ENCODE peak calls at places on chromosomes 1 and 21, in five cellular contexts. C is GM23338, D is fibroblast of lung, X is mammary epithelial cell, A is SK-N-SH. Y is an unnamed sample.

GRCh38 chr1:15957221-15958090 is 18.4 kb downstream of the ZBTB17 start:
- DNase-seq in C (peak; percentile 86), X (no peak), D (no peak), A (peak; percentile 26), Y (no peak)

GRCh38 chr1:203322480-203323179 is 17.3 kb downstream of the BTG2 start:
- DNase-seq in D (no peak), X (no peak), A (no peak), C (no peak), Y (no peak)

GRCh38 chr1:165737196-165737595 is 31.5 kb downstream of the TMCO1 start:
- DNase-seq in X (no peak), C (no peak), D (peak; percentile 20), A (no peak), Y (no peak)

GRCh38 chr21:44911384-44912157 is 9.1 kb downstream of the ITGB2 start:
- DNase-seq in A (peak; percentile 73), C (no peak), D (no peak), X (peak; percentile 69), Y (peak; percentile 92)

GRCh38 chr1:218705391-218705790 is 360.3 kb downstream of the TGFB2 start:
- DNase-seq in C (no peak), A (no peak), X (peak; percentile 63), D (peak; percentile 59), Y (peak; percentile 83)

GRCh38 chr1:17655922-17656321 is 99.2 kb upstream of the ACTL8 start:
- DNase-seq in X (no peak), D (no peak), A (no peak), C (no peak), Y (no peak)

GRCh38 chr1:18110968-18111367 is 3.4 kb downstream of the IGSF21 start:
- DNase-seq in C (peak; percentile 56), D (no peak), A (no peak), X (no peak), Y (no peak)

GRCh38 chr1:47761974-47762373 is 235.2 kb downstream of the TRABD2B start:
- DNase-seq in D (no peak), A (no peak), C (no peak), X (no peak), Y (no peak)

GRCh38 chr1:246567258-246568235 is 1.3 kb downstream of the CNST start:
- DNase-seq in X (peak; percentile 62), A (peak; percentile 24), C (peak; percentile 28), D (peak; percentile 89), Y (peak; percentile 68)
- H3K4me1 ChIP-seq in X (peaks cover 8% of the 10 kb centered on the region), A (peaks cover 13% of the 10 kb centered on the region), C (peaks cover 13% of the 10 kb centered on the region), D (peaks cover 7% of the 10 kb centered on the region), Y (peaks cover 31% of the 10 kb centered on the region)

DNA sequence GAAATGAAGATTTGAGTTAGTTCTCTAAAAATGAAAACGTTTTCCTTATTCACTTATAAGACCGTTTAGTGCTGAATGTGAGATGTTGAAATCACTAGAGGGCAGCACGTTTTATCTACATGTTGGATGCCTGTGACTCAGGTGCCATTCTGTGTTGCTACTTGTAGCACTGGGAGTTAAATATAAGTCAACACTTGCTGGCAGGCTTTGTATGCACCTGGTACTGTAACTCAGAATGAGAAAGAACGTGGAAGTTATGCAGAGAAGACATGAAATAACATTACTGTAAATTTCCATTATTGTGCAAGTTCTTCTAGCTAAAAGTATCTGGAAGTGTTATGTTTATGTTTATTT is 45.9 kb downstream of the MIGA1 start:
- DNase-seq in C (peak; percentile 70), X (peak; percentile 95), A (no peak), D (peak; percentile 80), Y (peak; percentile 74)
- TF ChIP-seq CTCF in C (peak; percentile 71), X (peak; percentile 8), A (peak; percentile 41), D (no peak), Y (peak; percentile 65)

GRCh38 chr1:220891221-220892085 is 12.2 kb downstream of the HLX start:
- DNase-seq in C (peak; percentile 61), X (no peak), A (no peak), D (no peak), Y (no peak)
- H3K4me2 ChIP-seq in C (peak overlapping the region; percentile 60), X (no peak overlapping the region), A (no peak overlapping the region), D (no peak overlapping the region), Y (no peak overlapping the region)

DNA sequence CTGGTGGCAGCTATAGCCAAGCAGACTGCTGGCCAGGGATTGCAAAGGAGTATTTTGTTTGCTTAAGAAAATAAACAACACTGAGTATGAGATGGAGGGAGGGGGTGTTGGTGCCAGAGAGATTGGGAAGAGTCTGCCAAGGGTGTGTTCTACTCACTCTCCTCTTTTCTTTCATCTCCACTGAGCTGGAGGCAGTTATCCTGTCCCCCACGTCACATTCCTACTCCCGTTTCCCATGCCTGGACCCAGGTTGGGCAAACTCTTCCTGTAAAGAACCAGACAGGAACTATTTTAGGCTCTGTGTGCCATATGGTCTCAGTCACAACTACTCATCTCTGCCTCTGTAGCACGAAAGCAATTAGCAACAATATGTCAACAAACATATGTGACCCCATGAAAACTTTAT is 1.4 kb upstream of the IL24 start:
- DNase-seq in D (peak; percentile 22), C (no peak), A (no peak), X (no peak), Y (peak; percentile 84)
- H3K4me1 ChIP-seq in D (peaks cover 49% of the 10 kb centered on the region), C (peaks cover 5% of the 10 kb centered on the region), A (no peaks in the 10 kb centered on the region), X (peaks cover 73% of the 10 kb centered on the region), Y (peaks cover 73% of the 10 kb centered on the region)

Y was measured in PC-3.